ENCODE peak calls at places on chromosomes 5 and 9, in seven cellular contexts. H, Y, I, P, W, U and C are unnamed samples.
A peak's percentile ranks its signal among the peaks of the same experiment; 100 is the strongest.

GRCh38 chr9:128913048-128913900 is 7.5 kb upstream of the PHYHD1 start:
- DNase-seq in U (no peak), H (peak; percentile 25), W (no peak), Y (no peak), P (no peak), I (no peak), C (no peak)

GRCh38 chr9:91207481-91207888 is 154.2 kb downstream of the AUH start:
- DNase-seq in I (peak; percentile 93), P (no peak), H (peak; percentile 52), U (no peak), W (no peak), Y (no peak), C (no peak)

GRCh38 chr9:3237121-3237520 is 288.7 kb downstream of the RFX3 start:
- DNase-seq in Y (no peak), W (no peak), P (no peak), H (peak; percentile 52), I (no peak), U (no peak), C (no peak)

GRCh38 chr9:121852646-121853616 is 201.5 kb downstream of the DAB2IP start:
- DNase-seq in P (no peak), I (no peak), U (no peak), Y (no peak), W (no peak), H (no peak), C (peak; percentile 20)

GRCh38 chr5:107277485-107278040 is 393.2 kb downstream of the EFNA5 start:
- DNase-seq in H (no peak), I (no peak), P (peak; percentile 45), Y (no peak), W (no peak), U (no peak), C (no peak)

GRCh38 chr5:37640088-37640487 is 199.8 kb downstream of the GDNF start:
- DNase-seq in I (no peak), P (no peak), U (no peak), H (no peak), Y (no peak), W (no peak), C (no peak)

GRCh38 chr5:140363631-140364471 is 3.9 kb downstream of the SLC4A9 start:
- DNase-seq in H (no peak), Y (no peak), W (no peak), I (no peak), U (no peak), P (no peak), C (no peak)

GRCh38 chr5:111755942-111756353 is 1.0 kb downstream of the NREP start:
- DNase-seq in W (no peak), I (no peak), H (no peak), Y (no peak), U (no peak), P (no peak), C (no peak)

GRCh38 chr9:96515629-96516470 is 65.9 kb downstream of the HABP4 start:
- DNase-seq in U (no peak), H (peak; percentile 38), W (no peak), I (peak; percentile 12), Y (no peak), P (no peak), C (no peak)

GRCh38 chr5:134511796-134512660 is 13.4 kb upstream of the JADE2 start:
- DNase-seq in H (peak; percentile 40), W (no peak), P (peak; percentile 92), U (no peak), I (peak; percentile 83), Y (peak; percentile 72), C (peak; percentile 73)